ENCODE peak calls at places on chromosomes 11 and 22, in six cellular contexts. One of them, this sample, is unnamed. For H3K27me3, the result is how much of the 10 kb centered on the place peaks cover.

GRCh38 chr22:47297261-47298016 is 535.0 kb downstream of the TBC1D22A start:
- DNase-seq in naive thymus-derived CD4-positive, alpha-beta T cell: no peak
- DNase-seq in body of pancreas: no peak
- DNase-seq in vagina: peak
- DNase-seq in hepatocyte: no peak
- DNase-seq in IMR-90: no peak
- DNase-seq in this sample: peak

GRCh38 chr11:81569999-81570398 is 1163.7 kb downstream of the FAM181B start:
- DNase-seq in naive thymus-derived CD4-positive, alpha-beta T cell: no peak
- DNase-seq in body of pancreas: no peak
- DNase-seq in vagina: no peak
- DNase-seq in hepatocyte: no peak
- DNase-seq in IMR-90: no peak
- DNase-seq in this sample: no peak

GRCh38 chr11:86116386-86116726 is 47.5 kb upstream of the PICALM start:
- DNase-seq in naive thymus-derived CD4-positive, alpha-beta T cell: no peak
- DNase-seq in body of pancreas: no peak
- DNase-seq in vagina: no peak
- DNase-seq in hepatocyte: no peak
- DNase-seq in IMR-90: peak
- DNase-seq in this sample: peak

GRCh38 chr11:3837793-3838192 is 3.0 kb downstream of the RHOG start:
- DNase-seq in naive thymus-derived CD4-positive, alpha-beta T cell: no peak
- DNase-seq in body of pancreas: no peak
- DNase-seq in vagina: no peak
- DNase-seq in hepatocyte: no peak
- DNase-seq in IMR-90: no peak
- DNase-seq in this sample: peak

GRCh38 chr22:19739911-19740449 is 16.6 kb downstream of the GP1BB start:
- DNase-seq in naive thymus-derived CD4-positive, alpha-beta T cell: no peak
- DNase-seq in body of pancreas: no peak
- DNase-seq in vagina: no peak
- DNase-seq in hepatocyte: no peak
- DNase-seq in IMR-90: no peak
- DNase-seq in this sample: no peak

GRCh38 chr11:19793356-19793755 is 80.7 kb downstream of the NAV2 start:
- DNase-seq in naive thymus-derived CD4-positive, alpha-beta T cell: no peak
- DNase-seq in body of pancreas: peak
- DNase-seq in vagina: no peak
- DNase-seq in hepatocyte: no peak
- DNase-seq in IMR-90: no peak
- DNase-seq in this sample: no peak

GRCh38 chr11:126716456-126717083 is 284.0 kb downstream of the KIRREL3 start:
- DNase-seq in naive thymus-derived CD4-positive, alpha-beta T cell: no peak
- DNase-seq in body of pancreas: peak
- DNase-seq in vagina: no peak
- DNase-seq in hepatocyte: peak
- DNase-seq in IMR-90: peak
- DNase-seq in this sample: peak

GRCh38 chr11:101127699-101128570 is 1.7 kb downstream of the PGR start:
- DNase-seq in naive thymus-derived CD4-positive, alpha-beta T cell: no peak
- DNase-seq in body of pancreas: peak
- DNase-seq in vagina: no peak
- DNase-seq in hepatocyte: peak
- DNase-seq in IMR-90: no peak
- DNase-seq in this sample: peak

GRCh38 chr22:34847072-34847471 is 218.9 kb upstream of the ISX start:
- DNase-seq in naive thymus-derived CD4-positive, alpha-beta T cell: no peak
- DNase-seq in body of pancreas: no peak
- DNase-seq in vagina: no peak
- DNase-seq in hepatocyte: no peak
- DNase-seq in IMR-90: no peak
- DNase-seq in this sample: no peak

GRCh38 chr11:117795726-117796455 is 1.1 kb downstream of the DSCAML1 start:
- DNase-seq in naive thymus-derived CD4-positive, alpha-beta T cell: no peak
- DNase-seq in body of pancreas: no peak
- DNase-seq in vagina: no peak
- DNase-seq in hepatocyte: no peak
- DNase-seq in IMR-90: no peak
- DNase-seq in this sample: peak

GRCh38 chr11:71372693-71373657 is 75.2 kb downstream of the DHCR7 start:
- DNase-seq in naive thymus-derived CD4-positive, alpha-beta T cell: no peak
- DNase-seq in body of pancreas: no peak
- DNase-seq in vagina: no peak
- DNase-seq in hepatocyte: peak
- DNase-seq in IMR-90: peak
- DNase-seq in this sample: peak

GRCh38 chr11:10629431-10630002 is 61.1 kb upstream of the LYVE1 start:
- DNase-seq in naive thymus-derived CD4-positive, alpha-beta T cell: no peak
- DNase-seq in body of pancreas: no peak
- DNase-seq in vagina: no peak
- DNase-seq in hepatocyte: no peak
- DNase-seq in IMR-90: no peak
- DNase-seq in this sample: no peak

GRCh38 chr11:1918436-1919315 is 827 bp upstream of the TNNT3 start:
- DNase-seq in naive thymus-derived CD4-positive, alpha-beta T cell: no peak
- DNase-seq in body of pancreas: no peak
- DNase-seq in vagina: no peak
- DNase-seq in hepatocyte: no peak
- DNase-seq in IMR-90: no peak
- DNase-seq in this sample: peak

GRCh38 chr11:119030329-119031047 is at the start of gene SLC37A4:
- DNase-seq in naive thymus-derived CD4-positive, alpha-beta T cell: peak
- DNase-seq in body of pancreas: peak
- DNase-seq in vagina: peak
- DNase-seq in hepatocyte: peak
- DNase-seq in IMR-90: peak
- DNase-seq in this sample: peak

GRCh38 chr11:19168090-19168489 is 33.7 kb downstream of the CSRP3 start:
- DNase-seq in naive thymus-derived CD4-positive, alpha-beta T cell: no peak
- DNase-seq in body of pancreas: no peak
- DNase-seq in vagina: no peak
- DNase-seq in hepatocyte: no peak
- DNase-seq in IMR-90: no peak
- DNase-seq in this sample: no peak

GRCh38 chr11:122368796-122369195 is 252.8 kb upstream of the BLID start:
- DNase-seq in naive thymus-derived CD4-positive, alpha-beta T cell: no peak
- DNase-seq in body of pancreas: no peak
- DNase-seq in vagina: no peak
- DNase-seq in hepatocyte: no peak
- DNase-seq in IMR-90: no peak
- DNase-seq in this sample: no peak

GRCh38 chr11:122363306-122363705 is 247.3 kb upstream of the BLID start:
- DNase-seq in naive thymus-derived CD4-positive, alpha-beta T cell: no peak
- DNase-seq in body of pancreas: no peak
- DNase-seq in vagina: no peak
- DNase-seq in hepatocyte: no peak
- DNase-seq in IMR-90: no peak
- DNase-seq in this sample: no peak

GRCh38 chr11:122367809-122368231 is 251.8 kb upstream of the BLID start:
- DNase-seq in naive thymus-derived CD4-positive, alpha-beta T cell: no peak
- DNase-seq in body of pancreas: peak
- DNase-seq in vagina: no peak
- DNase-seq in hepatocyte: peak
- DNase-seq in IMR-90: peak
- DNase-seq in this sample: no peak

GRCh38 chr11:122362381-122362780 is 246.4 kb upstream of the BLID start:
- DNase-seq in naive thymus-derived CD4-positive, alpha-beta T cell: no peak
- DNase-seq in body of pancreas: no peak
- DNase-seq in vagina: no peak
- DNase-seq in hepatocyte: no peak
- DNase-seq in IMR-90: no peak
- DNase-seq in this sample: no peak

DNA sequence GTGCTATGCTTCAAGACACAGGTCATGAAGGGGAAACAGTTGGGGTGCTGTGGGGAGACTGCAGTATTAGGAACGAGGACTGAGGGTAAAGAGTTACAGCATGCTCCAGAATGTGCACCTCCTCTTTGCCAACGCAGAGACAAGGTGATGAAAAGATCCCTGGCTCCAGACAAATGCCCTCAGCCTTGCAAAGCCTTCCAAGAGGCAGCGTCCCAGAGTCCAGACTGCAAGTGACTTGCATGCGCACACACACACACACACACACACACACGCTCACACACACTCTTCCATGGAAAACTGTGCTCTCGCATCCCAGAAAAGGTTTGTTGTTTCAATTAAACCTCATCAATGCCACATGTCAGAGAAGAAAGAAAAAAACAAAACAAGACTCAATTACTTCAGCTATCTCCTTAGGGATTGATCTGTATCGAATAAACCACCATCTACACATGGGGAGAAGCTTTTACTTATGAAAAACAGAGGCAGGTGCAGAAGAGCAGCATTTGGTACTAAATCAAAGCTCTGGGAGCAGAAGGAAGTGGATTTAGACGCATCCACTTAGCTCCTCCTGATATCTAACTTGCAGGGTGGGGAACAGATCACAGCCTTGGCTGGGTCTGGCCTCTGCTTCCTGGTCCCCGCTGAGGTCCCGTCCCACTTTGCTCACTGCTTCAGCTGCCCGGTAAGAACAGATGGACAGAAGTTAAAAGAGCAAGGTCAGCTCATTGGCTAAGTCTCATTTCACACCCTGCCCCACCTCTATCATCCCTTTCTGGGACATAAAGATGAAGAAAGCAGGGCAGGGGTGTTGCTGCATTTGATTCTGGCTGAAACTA is 249.7 kb upstream of the BLID start:
- DNase-seq in naive thymus-derived CD4-positive, alpha-beta T cell: no peak
- DNase-seq in body of pancreas: no peak
- DNase-seq in vagina: no peak
- DNase-seq in hepatocyte: no peak
- DNase-seq in IMR-90: no peak
- DNase-seq in this sample: no peak
- H3K4me3 ChIP-seq in naive thymus-derived CD4-positive, alpha-beta T cell: no peak
- H3K4me3 ChIP-seq in body of pancreas: no peak
- H3K4me3 ChIP-seq in vagina: no peak
- H3K4me3 ChIP-seq in hepatocyte: no peak
- H3K4me3 ChIP-seq in IMR-90: peak
- H3K4me3 ChIP-seq in this sample: no peak

DNA sequence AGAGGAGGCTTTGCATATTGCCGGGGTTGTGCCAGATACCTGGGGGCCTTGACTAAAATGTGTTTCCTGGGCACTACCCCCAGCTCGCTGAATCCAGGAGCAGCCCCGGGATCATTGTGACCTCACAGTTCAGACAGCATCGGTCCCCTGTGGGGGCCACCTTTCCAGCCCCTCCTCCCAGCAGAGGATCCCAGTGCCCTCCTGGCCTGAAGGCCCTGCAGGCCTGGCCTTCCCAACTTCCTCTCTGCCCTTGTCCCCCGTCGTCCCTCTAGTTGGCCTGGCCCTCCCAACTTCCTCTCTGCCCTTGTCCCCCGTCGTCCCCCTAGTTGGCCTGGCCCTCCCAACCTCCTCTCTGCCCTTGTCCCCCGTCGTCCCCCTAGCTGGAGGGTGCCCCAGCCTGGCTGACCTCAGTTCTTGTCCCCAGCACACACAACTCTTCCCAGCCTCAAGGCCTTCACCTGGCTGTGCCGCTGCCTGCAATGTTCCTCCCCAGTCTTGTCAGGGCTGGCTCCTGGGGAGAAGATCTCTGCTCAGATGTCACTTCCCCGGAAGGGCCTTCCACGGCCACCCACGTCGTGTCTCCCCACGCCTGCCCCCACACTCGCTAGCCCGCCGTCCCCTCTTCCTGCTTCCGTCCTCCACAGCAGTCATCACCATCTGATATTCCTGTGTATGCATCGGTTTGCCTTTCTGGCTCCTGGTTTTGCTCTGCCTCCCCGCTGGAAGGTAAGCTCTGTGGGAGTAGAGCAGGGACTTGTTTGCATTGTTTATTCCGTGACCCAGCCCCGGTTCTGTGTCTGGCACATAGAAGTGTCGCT is 12.6 kb upstream of the ANO1 start:
- DNase-seq in naive thymus-derived CD4-positive, alpha-beta T cell: no peak
- DNase-seq in body of pancreas: no peak
- DNase-seq in vagina: peak
- DNase-seq in hepatocyte: no peak
- DNase-seq in IMR-90: no peak
- DNase-seq in this sample: peak
- H3K27me3 ChIP-seq in naive thymus-derived CD4-positive, alpha-beta T cell: under half
- H3K27me3 ChIP-seq in body of pancreas: under half
- H3K27me3 ChIP-seq in vagina: under half
- H3K27me3 ChIP-seq in hepatocyte: under half
- H3K27me3 ChIP-seq in IMR-90: under half
- H3K27me3 ChIP-seq in this sample: under half

GRCh38 chr11:309558-309855 is 1.9 kb downstream of the IFITM2 start:
- DNase-seq in naive thymus-derived CD4-positive, alpha-beta T cell: no peak
- DNase-seq in body of pancreas: no peak
- DNase-seq in vagina: no peak
- DNase-seq in hepatocyte: no peak
- DNase-seq in IMR-90: no peak
- DNase-seq in this sample: no peak
- H3K4me3 ChIP-seq in naive thymus-derived CD4-positive, alpha-beta T cell: peak
- H3K4me3 ChIP-seq in body of pancreas: no peak
- H3K4me3 ChIP-seq in vagina: peak
- H3K4me3 ChIP-seq in hepatocyte: peak
- H3K4me3 ChIP-seq in IMR-90: peak
- H3K4me3 ChIP-seq in this sample: peak

DNA sequence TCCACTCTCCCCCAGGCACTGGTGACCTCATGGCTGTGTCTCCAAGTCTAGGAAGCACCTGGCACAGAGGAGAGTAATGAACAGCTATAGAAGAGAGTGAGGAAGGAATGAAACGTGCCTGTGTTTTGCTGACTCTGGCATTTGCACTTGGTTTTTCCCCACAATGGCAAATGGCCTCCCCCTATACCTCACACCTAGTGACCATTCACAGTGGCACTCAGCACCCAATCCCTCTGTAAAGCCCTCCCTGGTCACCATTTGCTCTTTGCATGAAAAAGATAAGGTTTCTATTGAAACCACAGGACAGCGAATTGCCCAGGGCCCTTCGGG is 236.9 kb downstream of the GRIK4 start:
- DNase-seq in naive thymus-derived CD4-positive, alpha-beta T cell: no peak
- DNase-seq in body of pancreas: no peak
- DNase-seq in vagina: no peak
- DNase-seq in hepatocyte: no peak
- DNase-seq in IMR-90: no peak
- DNase-seq in this sample: peak
- H3K27me3 ChIP-seq in naive thymus-derived CD4-positive, alpha-beta T cell: under half
- H3K27me3 ChIP-seq in body of pancreas: under half
- H3K27me3 ChIP-seq in vagina: under half
- H3K27me3 ChIP-seq in hepatocyte: under half
- H3K27me3 ChIP-seq in IMR-90: under half
- H3K27me3 ChIP-seq in this sample: under half

GRCh38 chr22:31289335-31289734 is 3.0 kb downstream of the PIK3IP1 start:
- DNase-seq in naive thymus-derived CD4-positive, alpha-beta T cell: peak
- DNase-seq in body of pancreas: no peak
- DNase-seq in vagina: no peak
- DNase-seq in hepatocyte: no peak
- DNase-seq in IMR-90: no peak
- DNase-seq in this sample: no peak
- H3K4me3 ChIP-seq in naive thymus-derived CD4-positive, alpha-beta T cell: peak
- H3K4me3 ChIP-seq in body of pancreas: no peak
- H3K4me3 ChIP-seq in vagina: peak
- H3K4me3 ChIP-seq in hepatocyte: no peak
- H3K4me3 ChIP-seq in IMR-90: no peak
- H3K4me3 ChIP-seq in this sample: no peak